ENCODE peak calls at places on chromosomes 4 and X, in nine cellular contexts. M is fibroblast of lung, U is heart left ventricle, N is lung, P is GM10248, K is AG10803, A is bronchial epithelial cell, V is left ventricle myocardium inferior, H is tibial artery. R is an unnamed sample.

GRCh38 chr4:158670975-158671664 is 567 bp downstream of the C4orf46 start:
- DNase-seq in M (peak; percentile 83), U (peak; percentile 90), N (peak; percentile 53), P (peak; percentile 63), K (peak; percentile 81), A (peak; percentile 54), V (peak; percentile 77), H (peak; percentile 42), R (peak; percentile 78)

GRCh38 chrX:23554304-23554703 is 113.0 kb upstream of the PRDX4 start:
- DNase-seq in M (peak; percentile 76), U (no peak), N (no peak), P (peak; percentile 10), K (peak; percentile 33), A (peak; percentile 40), V (no peak), H (no peak), R (no peak)

GRCh38 chrX:24371391-24371972 is 11.0 kb downstream of the SUPT20HL1 start:
- DNase-seq in M (peak; percentile 54), U (peak; percentile 61), N (peak; percentile 44), P (peak; percentile 71), K (peak; percentile 38), A (peak; percentile 43), V (peak; percentile 20), H (peak; percentile 62), R (no peak)

GRCh38 chr4:14254252-14254651 is 626.7 kb upstream of the BOD1L1 start:
- DNase-seq in M (peak; percentile 10), U (peak; percentile 26), N (peak; percentile 54), P (no peak), K (peak; percentile 34), A (peak; percentile 48), V (peak; percentile 19), H (peak; percentile 31), R (no peak)

GRCh38 chr4:25578431-25578830 is 77.2 kb upstream of the SLC34A2 start:
- DNase-seq in M (no peak), U (no peak), N (no peak), P (no peak), K (no peak), A (no peak), V (no peak), H (no peak), R (no peak)

GRCh38 chrX:26581086-26581485 is 365.1 kb downstream of the MAGEB5 start:
- DNase-seq in M (peak; percentile 14), U (no peak), N (no peak), P (no peak), K (peak; percentile 48), A (no peak), V (no peak), H (no peak), R (no peak)

GRCh38 chr4:150250998-150251651 is 172.9 kb downstream of the DCLK2 start:
- DNase-seq in M (no peak), U (no peak), N (no peak), P (peak; percentile 63), K (no peak), A (no peak), V (no peak), H (no peak), R (no peak)

GRCh38 chr4:83378426-83378825 is 43.8 kb upstream of the HPSE start:
- DNase-seq in M (no peak), U (no peak), N (no peak), P (no peak), K (no peak), A (no peak), V (no peak), H (no peak), R (no peak)

GRCh38 chr4:164467493-164467892 is 286.4 kb upstream of the SMIM31 start:
- DNase-seq in M (no peak), U (no peak), N (no peak), P (no peak), K (no peak), A (peak; percentile 93), V (no peak), H (no peak), R (no peak)

GRCh38 chrX:36957425-36958328 is 50.5 kb upstream of the FAM47C start:
- DNase-seq in M (no peak), U (no peak), N (peak; percentile 32), P (no peak), K (no peak), A (no peak), V (no peak), H (no peak), R (no peak)

DNA sequence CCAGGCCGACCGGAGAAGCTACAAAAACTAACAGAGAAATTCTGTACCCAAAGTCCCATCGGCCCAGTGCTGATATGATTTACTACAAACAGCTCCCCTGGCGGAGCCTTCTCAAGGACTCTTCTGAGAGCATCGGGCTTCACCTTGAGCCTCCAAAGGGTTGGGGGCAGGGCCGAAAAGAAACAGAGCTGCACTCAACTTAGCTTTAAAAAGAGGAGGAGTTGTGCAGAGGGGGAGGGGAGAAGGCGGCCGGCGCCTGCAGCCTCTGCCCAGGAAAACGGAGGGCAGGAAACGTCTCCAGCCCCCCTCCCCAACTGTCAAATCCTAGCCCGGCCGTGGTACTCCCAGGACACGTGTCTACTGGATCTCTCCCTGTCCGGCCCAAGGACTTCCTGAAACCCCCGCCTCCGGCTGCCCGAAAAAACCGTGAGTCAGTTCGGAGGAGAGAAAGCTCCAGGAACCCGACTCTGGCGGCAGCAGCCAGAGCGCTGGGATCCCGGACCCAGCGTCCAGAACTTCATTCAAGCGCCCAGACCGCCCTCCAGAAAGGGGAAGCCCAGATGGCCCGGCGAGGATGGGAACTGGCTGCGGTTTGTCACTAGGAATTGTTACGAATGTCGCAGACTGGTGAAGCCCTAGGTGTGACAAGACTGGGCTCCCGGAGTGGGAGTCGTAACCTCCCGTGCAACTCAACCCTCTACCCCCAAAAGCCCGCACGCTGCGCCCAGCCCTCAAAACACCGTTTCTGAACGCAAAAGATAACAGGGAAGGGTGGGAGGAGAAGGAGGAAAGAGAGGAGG is 1.0 kb downstream of the ADAMTS3 start:
- DNase-seq in M (peak; percentile 81), U (peak; percentile 57), N (peak; percentile 81), P (peak; percentile 18), K (peak; percentile 47), A (peak; percentile 73), V (peak; percentile 40), H (peak; percentile 64), R (peak; percentile 80)
- TF ChIP-seq CTCF in M (peak; percentile 39), U (peak; percentile 21), N (no peak), P (no peak), K (peak; percentile 33), A (peak; percentile 55), V (peak; percentile 28), H (no peak), R (peak; percentile 66)

GRCh38 chr4:77579406-77580076 is 26.1 kb upstream of the CXCL13 start:
- DNase-seq in M (peak; percentile 77), U (no peak), N (no peak), P (no peak), K (peak; percentile 89), A (peak; percentile 95), V (no peak), H (no peak), R (no peak)

GRCh38 chr4:77582151-77582550 is 23.5 kb upstream of the CXCL13 start:
- DNase-seq in M (no peak), U (no peak), N (no peak), P (no peak), K (no peak), A (no peak), V (no peak), H (no peak), R (no peak)

GRCh38 chr4:77578145-77578544 is 27.5 kb upstream of the CXCL13 start:
- DNase-seq in M (no peak), U (no peak), N (no peak), P (no peak), K (no peak), A (no peak), V (no peak), H (no peak), R (no peak)

GRCh38 chr4:77581724-77582123 is 23.9 kb upstream of the CXCL13 start:
- DNase-seq in M (peak; percentile 24), U (no peak), N (no peak), P (no peak), K (no peak), A (peak; percentile 79), V (no peak), H (no peak), R (no peak)

DNA sequence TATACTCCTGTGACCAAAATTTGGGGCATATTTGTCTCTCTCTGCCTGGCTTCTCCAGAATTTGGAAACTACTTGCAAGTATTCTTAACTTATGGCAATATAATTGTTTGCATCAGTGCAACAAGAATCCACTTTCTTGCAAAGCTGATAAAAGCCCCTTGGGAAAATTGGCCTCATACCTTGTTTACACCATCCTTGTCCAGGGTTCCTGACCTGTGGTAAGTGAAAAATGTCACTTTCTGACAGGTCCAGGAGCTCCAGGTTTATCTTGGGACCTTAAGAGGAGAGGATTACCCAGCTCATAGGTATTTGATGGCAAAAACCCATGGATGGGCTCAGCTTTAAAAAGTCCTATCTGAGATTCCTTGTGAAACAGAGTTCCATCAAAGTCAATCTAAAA is 29.3 kb upstream of the CXCL13 start:
- DNase-seq in M (no peak), U (no peak), N (no peak), P (no peak), K (no peak), A (no peak), V (no peak), H (no peak), R (no peak)
- TF ChIP-seq CTCF in M (no peak), U (no peak), N (no peak), P (no peak), K (no peak), A (no peak), V (no peak), H (no peak), R (no peak)

DNA sequence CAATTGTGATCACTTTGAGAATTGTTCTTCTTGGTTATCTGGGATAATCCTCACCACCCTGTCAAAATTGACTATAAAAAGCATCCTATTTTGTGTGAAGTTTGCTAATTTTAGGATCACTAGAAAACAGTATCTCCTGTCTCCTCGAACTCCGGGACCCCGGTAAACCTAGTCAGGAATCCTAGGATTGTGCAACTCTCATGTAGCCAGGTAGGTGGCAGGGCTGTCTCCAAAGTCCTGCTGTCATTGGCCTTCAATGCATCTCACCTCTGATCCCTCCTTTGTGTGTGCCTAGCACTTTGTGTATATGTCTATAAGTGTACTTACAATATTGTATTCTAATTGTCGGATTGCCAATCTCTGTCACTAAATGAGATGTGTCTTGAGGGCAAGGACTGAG is 1564.8 kb downstream of the RPA4 start:
- DNase-seq in M (no peak), U (no peak), N (no peak), P (no peak), K (no peak), A (no peak), V (no peak), H (no peak), R (no peak)
- TF ChIP-seq CTCF in M (no peak), U (no peak), N (no peak), P (no peak), K (no peak), A (no peak), V (no peak), H (no peak), R (no peak)

DNA sequence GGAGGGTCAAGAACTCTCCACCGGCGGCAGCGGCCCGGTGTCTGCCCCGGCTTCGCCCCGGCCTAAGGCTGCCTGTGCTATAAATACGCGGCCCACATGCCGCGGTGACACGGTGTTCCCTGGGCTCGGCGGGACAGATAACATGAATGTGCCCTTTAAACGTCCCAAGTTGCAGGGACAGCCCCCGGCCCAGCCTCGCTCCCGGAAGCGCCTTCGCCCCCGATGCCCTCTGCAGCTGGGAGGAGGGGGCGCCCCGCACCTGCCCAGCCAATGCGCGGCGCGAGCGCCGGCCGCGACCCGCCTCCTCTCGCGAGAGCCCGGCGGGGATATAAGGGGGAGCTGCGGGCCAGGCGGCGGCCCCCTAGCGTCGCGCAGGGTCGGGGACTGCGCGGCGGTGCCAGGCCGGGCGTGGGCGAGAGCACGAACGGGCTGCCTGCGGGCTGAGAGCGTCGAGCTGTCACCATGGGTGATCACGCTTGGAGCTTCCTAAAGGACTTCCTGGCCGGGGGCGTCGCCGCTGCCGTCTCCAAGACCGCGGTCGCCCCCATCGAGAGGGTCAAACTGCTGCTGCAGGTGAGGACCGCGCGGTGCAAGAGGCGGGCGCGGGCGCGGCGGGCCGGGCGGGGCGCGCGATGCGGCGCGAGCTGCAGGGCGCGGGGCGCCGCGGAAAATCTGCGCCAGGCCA is at the start of gene SLC25A4:
- DNase-seq in M (peak; percentile 71), U (peak; percentile 94), N (peak; percentile 85), P (peak; percentile 96), K (peak; percentile 66), A (peak; percentile 40), V (peak; percentile 91), H (peak; percentile 72), R (peak; percentile 92)
- TF ChIP-seq CTCF in M (peak; percentile 44), U (peak; percentile 61), N (no peak), P (peak; percentile 56), K (peak; percentile 8), A (peak; percentile 55), V (peak; percentile 69), H (peak; percentile 53), R (peak; percentile 72)